ENCODE peak calls at places on chromosomes 13 and 19, in four cellular contexts. One of them, this sample, is unnamed.

GRCh38 chr19:39265321-39265916 is 2.8 kb upstream of the IFNL2 start:
- DNase-seq in K562: peak; percentile 22
- DNase-seq in GM12878: no peak
- DNase-seq in HepG2: no peak
- DNase-seq in this sample: peak; percentile 75

GRCh38 chr13:47903836-47904235 is 97.2 kb downstream of the SUCLA2 start:
- DNase-seq in K562: no peak
- DNase-seq in GM12878: no peak
- DNase-seq in HepG2: no peak
- DNase-seq in this sample: no peak

GRCh38 chr19:50430888-50431342 is 1.8 kb upstream of the MYBPC2 start:
- DNase-seq in K562: no peak
- DNase-seq in GM12878: no peak
- DNase-seq in HepG2: no peak
- DNase-seq in this sample: no peak

GRCh38 chr13:77022341-77022740 is 4.6 kb downstream of the FBXL3 start:
- DNase-seq in K562: no peak
- DNase-seq in GM12878: no peak
- DNase-seq in HepG2: no peak
- DNase-seq in this sample: no peak

GRCh38 chr19:42441047-42441440 is 1.7 kb downstream of the CXCL17 start:
- DNase-seq in K562: no peak
- DNase-seq in GM12878: no peak
- DNase-seq in HepG2: peak; percentile 72
- DNase-seq in this sample: no peak

GRCh38 chr13:26308836-26309235 is 54.9 kb downstream of the CDK8 start:
- DNase-seq in K562: no peak
- DNase-seq in GM12878: no peak
- DNase-seq in HepG2: no peak
- DNase-seq in this sample: no peak

GRCh38 chr19:2391118-2391725 is 31.2 kb downstream of the TMPRSS9 start:
- DNase-seq in K562: peak; percentile 59
- DNase-seq in GM12878: peak; percentile 21
- DNase-seq in HepG2: peak; percentile 72
- DNase-seq in this sample: no peak

GRCh38 chr13:30730526-30730925 is 4.8 kb upstream of the ALOX5AP start:
- DNase-seq in K562: no peak
- DNase-seq in GM12878: no peak
- DNase-seq in HepG2: peak; percentile 3
- DNase-seq in this sample: no peak

GRCh38 chr13:62251734-62252133 is 836.1 kb upstream of the PCDH20 start:
- DNase-seq in K562: no peak
- DNase-seq in GM12878: no peak
- DNase-seq in HepG2: no peak
- DNase-seq in this sample: no peak

GRCh38 chr13:47665041-47665440 is 336.0 kb downstream of the SUCLA2 start:
- DNase-seq in K562: no peak
- DNase-seq in GM12878: no peak
- DNase-seq in HepG2: no peak
- DNase-seq in this sample: no peak

GRCh38 chr13:103277959-103278673 is 211.9 kb upstream of the SLC10A2 start:
- DNase-seq in K562: no peak
- DNase-seq in GM12878: no peak
- DNase-seq in HepG2: no peak
- DNase-seq in this sample: no peak

GRCh38 chr19:55486971-55487883 is 1.0 kb upstream of the SSC5D start:
- DNase-seq in K562: peak; percentile 32
- DNase-seq in GM12878: no peak
- DNase-seq in HepG2: peak; percentile 23
- DNase-seq in this sample: no peak

GRCh38 chr19:28393574-28394336 is 819.2 kb downstream of the UQCRFS1 start:
- DNase-seq in K562: no peak
- DNase-seq in GM12878: no peak
- DNase-seq in HepG2: no peak
- DNase-seq in this sample: no peak

GRCh38 chr13:86486582-86486981 is 687.4 kb upstream of the SLITRK6 start:
- DNase-seq in K562: no peak
- DNase-seq in GM12878: no peak
- DNase-seq in HepG2: no peak
- DNase-seq in this sample: no peak

GRCh38 chr13:27977476-27978300 is 8.6 kb upstream of the CDX2 start:
- DNase-seq in K562: no peak
- DNase-seq in GM12878: no peak
- DNase-seq in HepG2: no peak
- DNase-seq in this sample: no peak
- TF ChIP-seq CBX5 in K562: no peak
- TF ChIP-seq CBX5 in GM12878: no peak
- TF ChIP-seq CBX5 in HepG2: no peak
- TF ChIP-seq CBX5 in this sample: no peak

GRCh38 chr13:101488734-101489133 is 36.3 kb downstream of the ITGBL1 start:
- DNase-seq in K562: no peak
- DNase-seq in GM12878: no peak
- DNase-seq in HepG2: no peak
- DNase-seq in this sample: no peak

GRCh38 chr13:101492251-101492910 is 39.9 kb downstream of the ITGBL1 start:
- DNase-seq in K562: no peak
- DNase-seq in GM12878: no peak
- DNase-seq in HepG2: no peak
- DNase-seq in this sample: no peak

GRCh38 chr13:101490400-101491015 is 38.0 kb downstream of the ITGBL1 start:
- DNase-seq in K562: no peak
- DNase-seq in GM12878: no peak
- DNase-seq in HepG2: no peak
- DNase-seq in this sample: no peak

GRCh38 chr13:101487046-101487830 is 34.8 kb downstream of the ITGBL1 start:
- DNase-seq in K562: no peak
- DNase-seq in GM12878: no peak
- DNase-seq in HepG2: no peak
- DNase-seq in this sample: no peak

GRCh38 chr13:101489635-101490034 is 37.2 kb downstream of the ITGBL1 start:
- DNase-seq in K562: no peak
- DNase-seq in GM12878: no peak
- DNase-seq in HepG2: no peak
- DNase-seq in this sample: no peak
- TF ChIP-seq CBX5 in K562: no peak
- TF ChIP-seq CBX5 in GM12878: no peak
- TF ChIP-seq CBX5 in HepG2: no peak
- TF ChIP-seq CBX5 in this sample: no peak

GRCh38 chr19:51689751-51690358 is 3.3 kb upstream of the SPACA6 start:
- DNase-seq in K562: peak; percentile 39
- DNase-seq in GM12878: no peak
- DNase-seq in HepG2: no peak
- DNase-seq in this sample: no peak
- TF ChIP-seq CBX5 in K562: no peak
- TF ChIP-seq CBX5 in GM12878: no peak
- TF ChIP-seq CBX5 in HepG2: no peak
- TF ChIP-seq CBX5 in this sample: no peak

GRCh38 chr19:7386769-7387168 is 38.0 kb downstream of the ARHGEF18 start:
- DNase-seq in K562: no peak
- DNase-seq in GM12878: no peak
- DNase-seq in HepG2: no peak
- DNase-seq in this sample: no peak

GRCh38 chr19:7383284-7383683 is 34.5 kb downstream of the ARHGEF18 start:
- DNase-seq in K562: no peak
- DNase-seq in GM12878: no peak
- DNase-seq in HepG2: no peak
- DNase-seq in this sample: no peak

GRCh38 chr19:7385062-7385461 is 36.3 kb downstream of the ARHGEF18 start:
- DNase-seq in K562: no peak
- DNase-seq in GM12878: no peak
- DNase-seq in HepG2: no peak
- DNase-seq in this sample: no peak

GRCh38 chr19:7382694-7383093 is 34.0 kb downstream of the ARHGEF18 start:
- DNase-seq in K562: no peak
- DNase-seq in GM12878: no peak
- DNase-seq in HepG2: no peak
- DNase-seq in this sample: no peak

GRCh38 chr19:7386308-7386707 is 37.6 kb downstream of the ARHGEF18 start:
- DNase-seq in K562: no peak
- DNase-seq in GM12878: no peak
- DNase-seq in HepG2: no peak
- DNase-seq in this sample: no peak
- TF ChIP-seq CBX5 in K562: no peak
- TF ChIP-seq CBX5 in GM12878: no peak
- TF ChIP-seq CBX5 in HepG2: no peak
- TF ChIP-seq CBX5 in this sample: no peak

DNA sequence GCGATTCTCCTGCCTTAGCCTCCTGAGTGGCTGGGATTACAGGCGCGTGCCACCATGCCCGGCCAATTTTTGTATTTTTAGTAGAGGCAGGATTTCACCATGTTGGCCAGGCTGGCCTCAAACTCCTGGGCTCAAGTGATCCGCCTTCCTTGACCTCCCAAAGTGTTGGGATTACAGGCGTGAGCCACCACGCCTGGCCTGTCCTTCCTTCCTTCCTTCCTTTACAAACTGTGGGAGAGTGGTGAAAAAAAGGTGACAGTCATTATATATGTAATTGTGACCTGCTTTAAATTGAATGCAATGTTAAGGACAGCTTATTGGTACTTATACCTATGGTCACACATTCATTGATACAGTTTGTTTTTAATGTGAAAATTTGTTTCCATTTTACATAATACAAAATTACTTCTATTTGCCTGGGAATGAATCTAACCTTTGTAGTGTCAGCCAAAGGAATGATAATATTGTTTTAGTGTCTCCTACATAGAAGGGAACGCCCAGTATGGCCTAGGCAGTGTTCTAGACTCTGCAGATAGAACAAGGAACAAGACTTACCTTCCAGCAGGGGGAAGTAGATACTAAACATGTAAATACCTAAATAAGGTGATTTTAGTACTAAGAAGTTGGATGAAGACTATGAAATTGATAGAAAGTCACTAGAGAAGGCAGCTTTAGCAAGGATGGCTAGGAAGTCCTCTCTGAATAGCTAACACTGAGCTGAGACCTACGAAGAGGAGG is 146.3 kb downstream of the GGACT start:
- DNase-seq in K562: no peak
- DNase-seq in GM12878: no peak
- DNase-seq in HepG2: no peak
- DNase-seq in this sample: no peak
- TF ChIP-seq CBX5 in K562: no peak
- TF ChIP-seq CBX5 in GM12878: no peak
- TF ChIP-seq CBX5 in HepG2: no peak
- TF ChIP-seq CBX5 in this sample: no peak